ENCODE peak calls at places on chromosome 1, in five cellular contexts. One of them, this sample, is unnamed.

GRCh38 chr1:202632241-202632640 is 78.0 kb downstream of the SYT2 start:
- DNase-seq in PC-9: no peak
- DNase-seq in ascending aorta: no peak
- DNase-seq in AG04450: no peak
- DNase-seq in cardiac fibroblast: no peak
- DNase-seq in this sample: no peak

GRCh38 chr1:234545512-234546386 is 64.2 kb downstream of the IRF2BP2 start:
- DNase-seq in PC-9: no peak
- DNase-seq in ascending aorta: peak
- DNase-seq in AG04450: no peak
- DNase-seq in cardiac fibroblast: peak
- DNase-seq in this sample: no peak

GRCh38 chr1:85850238-85850637 is 142.0 kb upstream of the ZNHIT6 start:
- DNase-seq in PC-9: peak
- DNase-seq in ascending aorta: no peak
- DNase-seq in AG04450: peak
- DNase-seq in cardiac fibroblast: peak
- DNase-seq in this sample: peak

GRCh38 chr1:197850042-197850441 is 52.4 kb upstream of the C1orf53 start:
- DNase-seq in PC-9: no peak
- DNase-seq in ascending aorta: no peak
- DNase-seq in AG04450: no peak
- DNase-seq in cardiac fibroblast: no peak
- DNase-seq in this sample: no peak

GRCh38 chr1:235582130-235582529 is 67.5 kb downstream of the GNG4 start:
- DNase-seq in PC-9: no peak
- DNase-seq in ascending aorta: no peak
- DNase-seq in AG04450: no peak
- DNase-seq in cardiac fibroblast: no peak
- DNase-seq in this sample: no peak

GRCh38 chr1:245698860-245699259 is 544.1 kb downstream of the KIF26B start:
- DNase-seq in PC-9: no peak
- DNase-seq in ascending aorta: no peak
- DNase-seq in AG04450: no peak
- DNase-seq in cardiac fibroblast: no peak
- DNase-seq in this sample: no peak

GRCh38 chr1:154886281-154887036 is 16.4 kb upstream of the KCNN3 start:
- DNase-seq in PC-9: no peak
- DNase-seq in ascending aorta: peak
- DNase-seq in AG04450: no peak
- DNase-seq in cardiac fibroblast: no peak
- DNase-seq in this sample: no peak

GRCh38 chr1:218165687-218166088 is 119.4 kb upstream of the RRP15 start:
- DNase-seq in PC-9: no peak
- DNase-seq in ascending aorta: no peak
- DNase-seq in AG04450: no peak
- DNase-seq in cardiac fibroblast: no peak
- DNase-seq in this sample: no peak

GRCh38 chr1:168057921-168058320 is 78.8 kb downstream of the GPR161 start:
- DNase-seq in PC-9: no peak
- DNase-seq in ascending aorta: no peak
- DNase-seq in AG04450: no peak
- DNase-seq in cardiac fibroblast: peak
- DNase-seq in this sample: no peak

GRCh38 chr1:222163895-222164294 is 384.0 kb downstream of the HHIPL2 start:
- DNase-seq in PC-9: no peak
- DNase-seq in ascending aorta: no peak
- DNase-seq in AG04450: no peak
- DNase-seq in cardiac fibroblast: no peak
- DNase-seq in this sample: no peak

GRCh38 chr1:228076796-228077430 is 5.6 kb upstream of the ARF1 start:
- DNase-seq in PC-9: no peak
- DNase-seq in ascending aorta: peak
- DNase-seq in AG04450: no peak
- DNase-seq in cardiac fibroblast: no peak
- DNase-seq in this sample: no peak

GRCh38 chr1:54001620-54002019 is 16.4 kb downstream of the LDLRAD1 start:
- DNase-seq in PC-9: no peak
- DNase-seq in ascending aorta: no peak
- DNase-seq in AG04450: no peak
- DNase-seq in cardiac fibroblast: no peak
- DNase-seq in this sample: no peak

GRCh38 chr1:172390620-172391491 is 29.6 kb upstream of the C1orf105 start:
- DNase-seq in PC-9: no peak
- DNase-seq in ascending aorta: no peak
- DNase-seq in AG04450: no peak
- DNase-seq in cardiac fibroblast: no peak
- DNase-seq in this sample: no peak

GRCh38 chr1:55318111-55318817 is 103.1 kb upstream of the USP24 start:
- DNase-seq in PC-9: no peak
- DNase-seq in ascending aorta: no peak
- DNase-seq in AG04450: no peak
- DNase-seq in cardiac fibroblast: no peak
- DNase-seq in this sample: no peak

GRCh38 chr1:199089393-199090122 is 450.7 kb downstream of the PTPRC start:
- DNase-seq in PC-9: no peak
- DNase-seq in ascending aorta: no peak
- DNase-seq in AG04450: no peak
- DNase-seq in cardiac fibroblast: no peak
- DNase-seq in this sample: peak

GRCh38 chr1:14945132-14946010 is 208.2 kb upstream of the TMEM51 start:
- DNase-seq in PC-9: peak
- DNase-seq in ascending aorta: peak
- DNase-seq in AG04450: peak
- DNase-seq in cardiac fibroblast: peak
- DNase-seq in this sample: peak

GRCh38 chr1:245262876-245263625 is 108.3 kb downstream of the KIF26B start:
- DNase-seq in PC-9: no peak
- DNase-seq in ascending aorta: no peak
- DNase-seq in AG04450: no peak
- DNase-seq in cardiac fibroblast: no peak
- DNase-seq in this sample: no peak

GRCh38 chr1:62341120-62341519 is 21.9 kb upstream of the KANK4 start:
- DNase-seq in PC-9: no peak
- DNase-seq in ascending aorta: no peak
- DNase-seq in AG04450: no peak
- DNase-seq in cardiac fibroblast: no peak
- DNase-seq in this sample: no peak

GRCh38 chr1:62337535-62337784 is 18.2 kb upstream of the KANK4 start:
- DNase-seq in PC-9: no peak
- DNase-seq in ascending aorta: no peak
- DNase-seq in AG04450: no peak
- DNase-seq in cardiac fibroblast: no peak
- DNase-seq in this sample: no peak

GRCh38 chr1:62335656-62336055 is 16.4 kb upstream of the KANK4 start:
- DNase-seq in PC-9: no peak
- DNase-seq in ascending aorta: no peak
- DNase-seq in AG04450: no peak
- DNase-seq in cardiac fibroblast: no peak
- DNase-seq in this sample: no peak

GRCh38 chr1:62336638-62337534 is 17.7 kb upstream of the KANK4 start:
- DNase-seq in PC-9: no peak
- DNase-seq in ascending aorta: no peak
- DNase-seq in AG04450: no peak
- DNase-seq in cardiac fibroblast: no peak
- DNase-seq in this sample: no peak

GRCh38 chr1:62337785-62338631 is 18.8 kb upstream of the KANK4 start:
- DNase-seq in PC-9: no peak
- DNase-seq in ascending aorta: no peak
- DNase-seq in AG04450: no peak
- DNase-seq in cardiac fibroblast: peak
- DNase-seq in this sample: no peak
- H3K4me3 ChIP-seq in PC-9: no peak
- H3K4me3 ChIP-seq in ascending aorta: no peak
- H3K4me3 ChIP-seq in AG04450: no peak
- H3K4me3 ChIP-seq in cardiac fibroblast: no peak
- H3K4me3 ChIP-seq in this sample: no peak

GRCh38 chr1:212609701-212610574 is 1.4 kb downstream of the ATF3 start:
- DNase-seq in PC-9: no peak
- DNase-seq in ascending aorta: no peak
- DNase-seq in AG04450: no peak
- DNase-seq in cardiac fibroblast: no peak
- DNase-seq in this sample: no peak

GRCh38 chr1:212612251-212612961 is 3.8 kb downstream of the ATF3 start:
- DNase-seq in PC-9: no peak
- DNase-seq in ascending aorta: no peak
- DNase-seq in AG04450: no peak
- DNase-seq in cardiac fibroblast: no peak
- DNase-seq in this sample: no peak

GRCh38 chr1:212611000-212611636 is 2.6 kb downstream of the ATF3 start:
- DNase-seq in PC-9: no peak
- DNase-seq in ascending aorta: no peak
- DNase-seq in AG04450: no peak
- DNase-seq in cardiac fibroblast: no peak
- DNase-seq in this sample: no peak

GRCh38 chr1:212608956-212609700 is 567 bp downstream of the ATF3 start:
- DNase-seq in PC-9: peak
- DNase-seq in ascending aorta: peak
- DNase-seq in AG04450: no peak
- DNase-seq in cardiac fibroblast: peak
- DNase-seq in this sample: no peak

DNA sequence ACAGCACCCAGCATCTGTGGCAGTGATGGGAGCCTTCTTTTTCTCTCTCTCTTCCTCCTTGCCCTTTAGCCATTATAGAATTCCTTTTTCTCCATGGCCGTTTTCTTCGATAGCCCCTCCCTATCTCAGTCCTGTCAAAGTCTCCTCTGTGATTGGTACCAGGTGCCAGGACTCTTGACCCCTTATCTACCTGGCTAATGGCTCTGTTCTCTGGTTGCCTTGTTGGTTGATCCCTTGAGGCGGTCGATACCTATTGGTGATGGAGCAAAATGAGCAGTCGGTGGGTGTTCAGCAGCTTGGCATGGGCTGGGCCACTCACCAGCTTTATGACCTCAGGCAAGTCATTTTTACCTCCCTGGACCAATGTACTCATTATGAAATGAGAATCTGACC is 2.0 kb downstream of the ATF3 start:
- DNase-seq in PC-9: no peak
- DNase-seq in ascending aorta: no peak
- DNase-seq in AG04450: no peak
- DNase-seq in cardiac fibroblast: no peak
- DNase-seq in this sample: no peak
- H3K4me3 ChIP-seq in PC-9: no peak
- H3K4me3 ChIP-seq in ascending aorta: peak
- H3K4me3 ChIP-seq in AG04450: peak
- H3K4me3 ChIP-seq in cardiac fibroblast: no peak
- H3K4me3 ChIP-seq in this sample: no peak

DNA sequence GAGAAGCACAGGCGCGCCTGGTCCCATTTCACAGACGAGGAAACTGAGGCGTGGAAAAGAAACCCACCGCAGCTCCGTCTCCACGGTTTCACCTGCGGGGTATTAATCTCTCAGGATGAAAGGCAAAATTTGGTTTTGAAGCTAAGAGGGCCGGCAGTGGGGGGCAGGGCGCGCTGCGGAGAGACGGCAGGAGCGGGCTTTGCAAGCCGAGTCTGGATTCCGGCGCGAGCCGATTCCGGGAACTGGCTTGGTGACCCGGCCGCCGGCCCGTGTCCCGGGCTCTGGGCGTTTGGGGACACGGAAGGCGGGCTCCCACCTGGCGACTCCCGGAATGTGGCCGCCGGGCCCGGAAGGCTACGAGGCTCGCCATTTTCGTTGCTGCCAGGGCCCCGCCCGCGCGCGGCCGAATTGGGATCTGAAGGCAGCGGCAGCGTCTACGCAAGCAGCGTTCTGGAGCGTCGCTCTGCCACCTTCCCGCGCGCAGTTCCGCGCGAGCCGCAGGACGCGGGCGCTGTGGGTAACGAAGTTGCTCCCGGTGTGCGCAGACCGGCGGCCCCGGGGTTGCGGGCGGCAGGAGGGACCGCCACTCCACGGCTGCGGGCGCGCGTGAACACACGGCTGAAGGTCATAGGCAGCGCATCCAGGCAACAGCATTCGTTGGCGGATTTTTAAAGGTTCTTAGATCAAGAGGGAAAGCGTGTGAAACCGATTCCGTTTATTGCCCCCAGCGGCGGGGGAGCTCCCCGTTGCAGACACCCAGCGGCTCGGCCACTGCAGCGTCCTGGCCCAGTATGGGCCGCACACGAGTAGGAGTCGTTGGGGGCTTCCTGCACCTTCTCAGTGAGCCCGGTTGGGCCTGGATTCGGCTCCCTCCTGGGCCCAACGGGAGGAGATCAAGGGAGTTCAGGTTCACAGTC is 5.4 kb upstream of the PRDM16 start:
- DNase-seq in PC-9: no peak
- DNase-seq in ascending aorta: peak
- DNase-seq in AG04450: no peak
- DNase-seq in cardiac fibroblast: no peak
- DNase-seq in this sample: no peak
- H3K4me3 ChIP-seq in PC-9: no peak
- H3K4me3 ChIP-seq in ascending aorta: peak
- H3K4me3 ChIP-seq in AG04450: no peak
- H3K4me3 ChIP-seq in cardiac fibroblast: no peak
- H3K4me3 ChIP-seq in this sample: no peak

GRCh38 chr1:19402031-19402430 is 83.3 kb downstream of the CAPZB start:
- DNase-seq in PC-9: no peak
- DNase-seq in ascending aorta: no peak
- DNase-seq in AG04450: no peak
- DNase-seq in cardiac fibroblast: no peak
- DNase-seq in this sample: no peak
- H3K4me3 ChIP-seq in PC-9: no peak
- H3K4me3 ChIP-seq in ascending aorta: no peak
- H3K4me3 ChIP-seq in AG04450: no peak
- H3K4me3 ChIP-seq in cardiac fibroblast: no peak
- H3K4me3 ChIP-seq in this sample: no peak